ENCODE peak calls at places on chromosome 16, in five cellular contexts. E is H9, N is neuronal stem cell, U is H1, C is trophoblast cell. F is an unnamed sample.

GRCh38 chr16:66580605-66581209 is 1.4 kb downstream of the CMTM2 start:
- DNase-seq in E (no peak), N (peak; percentile 15), U (no peak), C (peak; percentile 9), F (peak; percentile 68)

GRCh38 chr16:57166951-57167350 is 18.9 kb downstream of the PSME3IP1 start:
- DNase-seq in E (no peak), N (no peak), U (no peak), C (no peak), F (no peak)

GRCh38 chr16:3112881-3113574 is 642 bp downstream of the ZNF205 start:
- DNase-seq in E (no peak), N (no peak), U (no peak), C (no peak), F (no peak)

GRCh38 chr16:58733248-58733670 is 857 bp downstream of the GOT2 start:
- DNase-seq in E (no peak), N (no peak), U (no peak), C (no peak), F (peak; percentile 39)

GRCh38 chr16:48504216-48504615 is 105.8 kb downstream of the N4BP1 start:
- DNase-seq in E (no peak), N (no peak), U (no peak), C (no peak), F (no peak)

GRCh38 chr16:85061566-85061965 is 34.0 kb downstream of the KIAA0513 start:
- DNase-seq in E (no peak), N (no peak), U (no peak), C (no peak), F (no peak)

GRCh38 chr16:15487336-15488284 is 53.2 kb downstream of the BMERB1 start:
- DNase-seq in E (no peak), N (no peak), U (no peak), C (no peak), F (peak; percentile 46)

GRCh38 chr16:57233944-57234706 is 10.9 kb upstream of the ARL2BP start:
- DNase-seq in E (no peak), N (no peak), U (no peak), C (no peak), F (no peak)

GRCh38 chr16:8718753-8719386 is 44.5 kb downstream of the ABAT start:
- DNase-seq in E (no peak), N (no peak), U (no peak), C (no peak), F (no peak)

GRCh38 chr16:89116341-89117238 is 22.9 kb downstream of the ACSF3 start:
- DNase-seq in E (no peak), N (no peak), U (no peak), C (no peak), F (no peak)

GRCh38 chr16:51881731-51882130 is 665.2 kb downstream of the TOX3 start:
- DNase-seq in E (no peak), N (no peak), U (no peak), C (no peak), F (peak; percentile 26)

GRCh38 chr16:84754353-84754856 is 54.6 kb downstream of the USP10 start:
- DNase-seq in E (peak; percentile 81), N (peak; percentile 84), U (peak; percentile 76), C (peak; percentile 68), F (peak; percentile 92)

GRCh38 chr16:80023865-80024264 is 423.3 kb upstream of the MAF start:
- DNase-seq in E (no peak), N (no peak), U (no peak), C (peak; percentile 55), F (peak; percentile 76)

GRCh38 chr16:74605746-74606520 is 981 bp downstream of the GLG1 start:
- DNase-seq in E (no peak), N (no peak), U (no peak), C (no peak), F (peak; percentile 45)

GRCh38 chr16:80066805-80067580 is 466.5 kb upstream of the MAF start:
- DNase-seq in E (no peak), N (no peak), U (no peak), C (no peak), F (no peak)

GRCh38 chr16:85579883-85580607 is 33.1 kb upstream of the GSE1 start:
- DNase-seq in E (no peak), N (no peak), U (no peak), C (no peak), F (peak; percentile 74)

GRCh38 chr16:21301168-21301894 is 23.2 kb upstream of the CRYM start:
- DNase-seq in E (peak; percentile 86), N (peak; percentile 52), U (peak; percentile 82), C (peak; percentile 8), F (peak; percentile 67)

GRCh38 chr16:30923554-30924085 is at the start of gene FBXL19:
- DNase-seq in E (no peak), N (peak; percentile 85), U (no peak), C (no peak), F (no peak)

GRCh38 chr16:89519881-89520280 is 11.7 kb downstream of the SPG7 start:
- DNase-seq in E (no peak), N (no peak), U (no peak), C (no peak), F (no peak)

GRCh38 chr16:2592786-2593185 is 55.0 kb downstream of the PDPK1 start:
- DNase-seq in E (no peak), N (no peak), U (no peak), C (no peak), F (no peak)

GRCh38 chr16:85535352-85536072 is 77.6 kb upstream of the GSE1 start:
- DNase-seq in E (no peak), N (no peak), U (no peak), C (no peak), F (peak; percentile 37)

GRCh38 chr16:79638386-79639106 is 38.0 kb upstream of the MAF start:
- DNase-seq in E (no peak), N (no peak), U (no peak), C (no peak), F (no peak)

GRCh38 chr16:22235839-22236745 is 30.0 kb downstream of the EEF2K start:
- DNase-seq in E (no peak), N (no peak), U (no peak), C (no peak), F (no peak)

GRCh38 chr16:50067290-50067853 is 1.6 kb downstream of the HEATR3 start:
- DNase-seq in E (no peak), N (peak; percentile 23), U (peak; percentile 46), C (no peak), F (peak; percentile 79)

GRCh38 chr16:89467382-89467781 is 23.0 kb downstream of the ANKRD11 start:
- DNase-seq in E (no peak), N (no peak), U (no peak), C (no peak), F (no peak)

GRCh38 chr16:85278851-85279250 is 166.6 kb upstream of the CIBAR2 start:
- DNase-seq in E (no peak), N (no peak), U (no peak), C (no peak), F (no peak)

GRCh38 chr16:81740163-81740562 is 38.9 kb upstream of the PLCG2 start:
- DNase-seq in E (peak; percentile 88), N (no peak), U (peak; percentile 58), C (no peak), F (no peak)

GRCh38 chr16:4083347-4083870 is 32.8 kb downstream of the ADCY9 start:
- DNase-seq in E (no peak), N (no peak), U (no peak), C (no peak), F (no peak)

GRCh38 chr16:4273858-4274291 is 1.1 kb upstream of the TFAP4 start:
- DNase-seq in E (peak; percentile 83), N (peak; percentile 47), U (peak; percentile 82), C (peak; percentile 76), F (peak; percentile 62)

GRCh38 chr16:68179196-68179795 is 56.6 kb downstream of the ESRP2 start:
- DNase-seq in E (no peak), N (no peak), U (no peak), C (no peak), F (no peak)
- H2BK12ac ChIP-seq in E (no peak overlapping the region), N (no peak overlapping the region), U (no peak overlapping the region), C (no peak overlapping the region), F (no peak overlapping the region)

GRCh38 chr16:69118994-69119393 is 13.4 kb downstream of the CHTF8 start:
- DNase-seq in E (no peak), N (no peak), U (no peak), C (no peak), F (no peak)
- H3K14ac ChIP-seq in E (no peak overlapping the region), N (no peak overlapping the region), U (no peak overlapping the region), C (no peak overlapping the region), F (no peak overlapping the region)

GRCh38 chr16:71384073-71384724 is 25.7 kb downstream of the CALB2 start:
- DNase-seq in E (no peak), N (no peak), U (no peak), C (no peak), F (no peak)

GRCh38 chr16:71387045-71387871 is 28.7 kb downstream of the CALB2 start:
- DNase-seq in E (peak; percentile 50), N (no peak), U (no peak), C (no peak), F (no peak)

GRCh38 chr16:71389330-71389729 is 30.8 kb downstream of the CALB2 start:
- DNase-seq in E (no peak), N (no peak), U (no peak), C (no peak), F (no peak)
- H2BK12ac ChIP-seq in E (no peak overlapping the region), N (no peak overlapping the region), U (no peak overlapping the region), C (no peak overlapping the region), F (no peak overlapping the region)

GRCh38 chr16:1532771-1533170 is 695 bp upstream of the TMEM204 start:
- DNase-seq in E (no peak), N (no peak), U (no peak), C (no peak), F (no peak)
- H3K14ac ChIP-seq in E (no peak overlapping the region), N (no peak overlapping the region), U (no peak overlapping the region), C (peak overlapping the region; percentile 27), F (no peak overlapping the region)

GRCh38 chr16:87199379-87199778 is 117.8 kb downstream of the C16orf95 start:
- DNase-seq in E (no peak), N (no peak), U (no peak), C (no peak), F (no peak)
- H2BK12ac ChIP-seq in E (no peak overlapping the region), N (no peak overlapping the region), U (no peak overlapping the region), C (no peak overlapping the region), F (no peak overlapping the region)

DNA sequence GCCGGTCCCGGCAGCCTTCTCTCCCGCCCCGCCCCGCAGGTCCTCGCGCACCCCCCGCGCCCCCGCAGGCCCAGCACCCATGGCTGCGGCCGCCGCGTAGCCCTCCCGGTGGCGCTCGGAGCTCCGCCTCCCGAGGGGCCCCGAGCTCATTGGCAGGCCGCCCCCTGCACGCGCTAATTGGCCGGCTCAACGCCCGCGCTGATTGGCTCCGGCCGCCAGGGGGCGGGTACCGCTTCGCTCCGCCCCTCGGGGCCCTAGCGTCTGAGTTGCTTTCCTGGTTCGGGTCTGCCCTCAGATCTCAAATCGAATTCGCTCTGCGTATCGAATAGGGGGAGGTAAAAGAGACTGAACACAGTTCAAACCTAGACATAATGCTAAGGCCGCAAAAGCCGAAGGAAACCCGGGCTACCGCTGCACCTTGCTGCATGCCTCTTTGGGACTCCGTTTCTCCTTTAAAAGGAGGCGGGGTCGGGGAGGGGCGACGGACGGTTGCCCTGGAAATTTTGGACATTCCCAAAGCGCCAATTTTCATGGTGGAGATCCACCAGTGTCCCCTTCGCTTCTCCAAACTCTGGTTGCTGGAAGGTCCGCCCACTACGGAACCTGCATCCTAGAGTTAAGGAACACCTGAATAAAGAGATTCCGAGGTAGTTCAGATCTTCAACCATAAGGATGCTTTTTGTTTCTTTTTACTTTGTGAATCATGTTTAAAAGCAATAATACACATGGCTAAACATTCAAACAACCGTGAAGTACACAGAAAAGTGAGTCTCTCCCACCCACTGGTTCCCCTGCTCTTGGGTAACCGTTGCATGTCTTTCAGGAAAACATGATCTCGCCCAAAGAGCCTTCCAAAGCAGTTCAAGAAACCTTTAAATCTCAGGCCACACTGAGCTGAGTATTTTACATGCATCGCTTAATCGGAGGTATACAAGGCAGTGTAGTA is at the start of gene DEXI:
- DNase-seq in E (peak; percentile 91), N (peak; percentile 86), U (peak; percentile 96), C (peak; percentile 91), F (peak; percentile 90)
- H3K14ac ChIP-seq in E (no peak within 1 kb of the TSS), N (no peak within 1 kb of the TSS), U (no peak within 1 kb of the TSS), C (peak within 1 kb of the TSS; percentile 62), F (no peak within 1 kb of the TSS)